ENCODE peak calls at places on chromosomes 13 and 19, in eight cellular contexts. S is choroid plexus epithelial cell, D is bronchial epithelial cell, W is AG04450, Y is astrocyte of the spinal cord, J is GM23338, E is tibial artery, R is fibroblast of pulmonary artery. C is an unnamed sample.

GRCh38 chr19:19860756-19861390 is 4.8 kb upstream of the ZNF253 start:
- DNase-seq in S (peak), D (no peak), Y (no peak), R (no peak), E (no peak), W (no peak), J (peak), C (peak)

GRCh38 chr19:2330632-2331284 is 2.3 kb downstream of the SPPL2B start:
- DNase-seq in D (no peak), S (no peak), J (no peak), Y (no peak), W (no peak), R (no peak), E (no peak), C (no peak)

GRCh38 chr13:111663505-111663904 is 343.1 kb downstream of the TEX29 start:
- DNase-seq in W (no peak), S (no peak), D (no peak), Y (no peak), J (peak), R (no peak), E (no peak), C (no peak)

GRCh38 chr13:46609726-46610125 is 56.8 kb downstream of the LRCH1 start:
- DNase-seq in R (no peak), E (no peak), W (no peak), J (no peak), S (no peak), Y (no peak), D (no peak), C (no peak)

GRCh38 chr19:15173746-15174404 is 26.9 kb downstream of the NOTCH3 start:
- DNase-seq in Y (no peak), J (peak), D (no peak), W (no peak), R (no peak), E (no peak), S (peak), C (no peak)

GRCh38 chr13:114024603-114025431 is 50.9 kb upstream of the C13orf46 start:
- DNase-seq in D (no peak), R (no peak), S (peak), J (no peak), W (no peak), Y (no peak), E (no peak), C (peak)

GRCh38 chr13:90382425-90382824 is 965.1 kb upstream of the MIR17HG start:
- DNase-seq in S (no peak), J (no peak), R (no peak), E (no peak), Y (no peak), W (no peak), D (no peak), C (no peak)

GRCh38 chr13:32638739-32639138 is 52.5 kb downstream of the PDS5B start:
- DNase-seq in J (no peak), S (no peak), D (no peak), E (no peak), R (no peak), Y (no peak), W (no peak), C (no peak)

GRCh38 chr13:30679483-30680330 is 55.6 kb upstream of the ALOX5AP start:
- DNase-seq in W (no peak), S (peak), R (peak), J (peak), D (peak), Y (peak), E (no peak), C (peak)

GRCh38 chr13:51632643-51633357 is 48.5 kb downstream of the WDFY2 start:
- DNase-seq in J (peak), W (no peak), S (no peak), E (no peak), Y (no peak), R (no peak), D (no peak), C (no peak)

GRCh38 chr13:80903911-80904310 is 563.0 kb upstream of the SPRY2 start:
- DNase-seq in J (no peak), S (peak), W (no peak), E (no peak), R (peak), Y (no peak), D (no peak), C (no peak)

GRCh38 chr13:51246411-51247298 is 24.5 kb downstream of the FAM124A start:
- DNase-seq in E (no peak), S (no peak), J (no peak), R (no peak), Y (no peak), D (no peak), W (no peak), C (no peak)

GRCh38 chr19:50203281-50204080 is at the start of gene MYH14:
- DNase-seq in Y (peak), E (peak), R (peak), S (no peak), J (peak), W (no peak), D (no peak), C (no peak)

GRCh38 chr19:1264801-1265610 is 4.1 kb upstream of the CIRBP start:
- DNase-seq in W (no peak), J (peak), D (peak), R (peak), S (peak), Y (peak), E (peak), C (no peak)

GRCh38 chr19:48569814-48570213 is 17.8 kb downstream of the SULT2B1 start:
- DNase-seq in J (no peak), S (no peak), D (no peak), R (no peak), W (no peak), Y (peak), E (peak), C (no peak)

GRCh38 chr19:53775524-53775923 is 48.6 kb downstream of the NLRP12 start:
- DNase-seq in S (no peak), D (no peak), E (no peak), R (no peak), J (no peak), W (no peak), Y (no peak), C (no peak)

GRCh38 chr19:53771133-53771532 is 53.0 kb downstream of the NLRP12 start:
- DNase-seq in S (no peak), R (no peak), W (no peak), E (no peak), D (peak), J (peak), Y (no peak), C (no peak)

GRCh38 chr19:53774011-53774410 is 50.1 kb downstream of the NLRP12 start:
- DNase-seq in J (no peak), E (no peak), W (no peak), S (no peak), R (no peak), D (no peak), Y (no peak), C (no peak)

GRCh38 chr19:53768401-53768800 is 55.7 kb downstream of the NLRP12 start:
- DNase-seq in D (no peak), Y (no peak), J (no peak), S (no peak), R (no peak), W (no peak), E (no peak), C (no peak)

DNA sequence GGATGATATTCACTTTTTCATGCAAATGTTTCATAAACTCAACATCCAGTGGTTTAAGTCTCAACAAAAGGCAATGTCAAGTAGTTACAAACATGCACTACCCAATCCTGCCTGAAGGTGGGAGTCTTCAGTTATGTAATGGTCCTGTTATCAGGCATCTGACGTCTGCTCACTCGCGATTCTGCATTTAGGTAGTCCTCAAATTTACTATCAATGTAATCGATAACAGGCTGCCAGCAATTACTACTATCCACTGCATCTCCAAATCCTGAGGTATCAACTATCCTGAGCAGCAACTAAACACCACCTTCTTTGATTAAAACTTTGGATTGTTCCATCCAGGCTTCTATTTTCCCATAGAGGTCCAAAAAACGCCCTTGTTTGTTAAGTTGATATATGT is 51.2 kb downstream of the NLRP12 start:
- DNase-seq in D (peak), S (peak), W (peak), E (peak), R (peak), J (peak), Y (peak), C (no peak)
- TF ChIP-seq CTCF in D (peak), S (peak), W (peak), E (peak), R (peak), J (peak), Y (peak), C (peak)

GRCh38 chr13:97753942-97754670 is 199.4 kb upstream of the IPO5 start:
- DNase-seq in D (no peak), E (no peak), Y (no peak), S (no peak), J (peak), R (no peak), W (no peak), C (no peak)
- TF ChIP-seq CTCF in D (no peak), E (no peak), Y (peak), S (peak), J (peak), R (no peak), W (peak), C (no peak)

GRCh38 chr19:4295972-4296771 is 6.0 kb downstream of the TMIGD2 start:
- DNase-seq in S (no peak), R (no peak), J (peak), W (no peak), E (no peak), Y (no peak), D (no peak), C (no peak)

GRCh38 chr19:4301590-4302237 is 475 bp downstream of the TMIGD2 start:
- DNase-seq in E (no peak), R (no peak), S (no peak), Y (no peak), W (no peak), D (no peak), J (no peak), C (no peak)

GRCh38 chr19:4297901-4298771 is 4.1 kb downstream of the TMIGD2 start:
- DNase-seq in Y (no peak), S (no peak), W (no peak), D (no peak), J (peak), R (no peak), E (no peak), C (no peak)

GRCh38 chr19:4300589-4300988 is 1.6 kb downstream of the TMIGD2 start:
- DNase-seq in S (no peak), W (no peak), Y (no peak), E (no peak), J (no peak), D (no peak), R (no peak), C (no peak)

GRCh38 chr19:4298772-4299550 is 3.2 kb downstream of the TMIGD2 start:
- DNase-seq in J (no peak), S (no peak), D (no peak), E (no peak), W (no peak), Y (no peak), R (no peak), C (no peak)
- TF ChIP-seq CTCF in J (no peak), S (no peak), D (no peak), E (no peak), W (no peak), Y (no peak), R (no peak), C (no peak)

GRCh38 chr19:10389863-10390262 is 9.5 kb upstream of the TYK2 start:
- DNase-seq in J (peak), R (peak), D (no peak), W (no peak), E (no peak), Y (no peak), S (no peak), C (no peak)
- TF ChIP-seq CTCF in J (peak), R (peak), D (peak), W (peak), E (no peak), Y (peak), S (peak), C (peak)

GRCh38 chr19:47306303-47306702 is 3.4 kb upstream of the C5AR1 start:
- DNase-seq in J (no peak), Y (no peak), W (no peak), S (no peak), D (no peak), E (no peak), R (no peak), C (no peak)
- TF ChIP-seq CTCF in J (no peak), Y (no peak), W (no peak), S (no peak), D (no peak), E (no peak), R (no peak), C (no peak)

DNA sequence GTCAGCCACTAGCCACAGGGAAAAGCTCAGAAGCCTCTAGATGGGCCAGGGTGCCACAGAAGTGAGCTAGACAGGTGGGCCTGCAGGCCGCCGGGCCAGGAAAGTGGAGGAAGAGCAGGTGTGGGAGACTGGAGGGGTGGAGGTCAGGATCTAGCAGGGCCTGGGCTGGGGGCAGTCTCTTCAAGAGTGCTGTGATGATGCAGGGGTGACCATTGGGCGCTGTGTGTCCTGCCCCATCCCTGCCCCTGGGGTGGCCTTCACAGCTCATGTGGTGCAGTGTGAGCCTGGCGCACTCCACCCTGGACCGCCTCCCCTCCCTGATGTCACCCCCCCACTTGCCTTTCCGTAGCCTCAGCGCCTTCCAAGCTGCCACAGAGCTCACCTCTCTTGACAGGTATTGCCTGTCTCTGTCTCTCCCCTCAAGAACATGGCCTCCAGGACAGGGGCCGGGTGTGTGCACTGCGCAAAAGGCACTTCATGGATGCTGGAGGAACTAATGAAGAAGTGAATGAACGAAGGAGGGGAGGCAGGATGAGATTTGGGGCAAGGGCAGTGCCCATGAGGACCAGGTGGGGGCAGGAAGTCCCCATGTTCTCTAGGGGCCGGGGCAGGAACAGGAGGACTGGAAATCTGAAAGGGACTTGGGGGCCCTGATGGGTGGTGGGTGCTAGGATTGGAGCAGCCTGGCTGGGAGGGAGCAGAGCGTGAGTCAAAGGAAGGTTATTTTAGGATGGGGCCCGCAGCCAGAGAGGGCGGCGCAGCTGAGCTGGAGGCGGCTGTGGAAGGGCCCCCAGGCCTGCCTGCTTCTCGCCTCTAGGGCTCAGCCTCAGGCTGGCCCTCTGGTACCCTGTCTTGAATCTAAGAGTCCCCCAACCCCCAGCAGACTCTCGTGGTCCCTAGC is 6.6 kb downstream of the SSBP4 start:
- DNase-seq in W (no peak), R (peak), Y (peak), E (peak), J (peak), S (peak), D (no peak), C (no peak)
- TF ChIP-seq CTCF in W (peak), R (peak), Y (peak), E (peak), J (peak), S (no peak), D (peak), C (no peak)

GRCh38 chr19:39412100-39412866 is at the start of gene PLEKHG2:
- DNase-seq in D (peak), S (peak), E (peak), Y (peak), J (peak), R (peak), W (peak), C (peak)
- TF ChIP-seq CTCF in D (peak), S (peak), E (peak), Y (peak), J (peak), R (peak), W (peak), C (peak)

DNA sequence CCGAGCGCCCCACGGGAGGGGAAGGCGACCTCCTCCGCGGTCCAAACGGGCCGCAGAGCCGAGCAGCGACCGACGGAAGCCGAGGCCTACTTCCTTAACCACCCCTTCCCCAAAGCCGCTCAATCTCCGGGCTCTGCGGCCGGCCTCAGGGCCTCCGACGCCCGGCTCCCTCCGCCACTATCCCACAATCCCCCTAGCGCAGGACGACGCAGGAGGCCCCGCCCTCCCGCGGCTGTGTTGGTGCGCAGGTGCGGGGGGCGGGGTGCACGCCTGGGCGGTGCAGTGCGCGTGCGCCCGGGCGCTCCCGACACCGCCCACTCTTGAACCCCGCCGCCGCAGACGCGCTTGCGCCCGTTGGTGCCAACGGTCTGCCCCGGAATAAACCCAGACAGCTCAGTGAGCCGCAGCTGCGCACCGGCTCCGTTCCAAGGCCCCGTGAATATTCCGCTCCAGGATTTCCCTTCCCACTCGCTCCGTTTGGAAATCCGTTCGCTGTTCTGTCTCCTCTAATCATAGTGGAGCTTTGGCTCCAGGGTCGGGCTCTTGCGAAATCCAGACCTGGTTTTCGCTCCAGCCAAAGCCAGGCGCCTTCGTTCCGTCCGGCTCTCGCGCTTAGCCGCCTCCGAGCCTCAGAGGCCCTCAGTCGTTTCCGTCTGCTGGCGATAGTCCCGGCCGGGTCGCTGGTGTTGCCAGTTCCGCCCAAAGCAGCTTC is at the start of gene PPP6R1:
- DNase-seq in E (peak), Y (peak), J (peak), S (peak), R (peak), D (peak), W (peak), C (peak)
- TF ChIP-seq CTCF in E (peak), Y (no peak), J (no peak), S (no peak), R (no peak), D (no peak), W (no peak), C (no peak)

DNA sequence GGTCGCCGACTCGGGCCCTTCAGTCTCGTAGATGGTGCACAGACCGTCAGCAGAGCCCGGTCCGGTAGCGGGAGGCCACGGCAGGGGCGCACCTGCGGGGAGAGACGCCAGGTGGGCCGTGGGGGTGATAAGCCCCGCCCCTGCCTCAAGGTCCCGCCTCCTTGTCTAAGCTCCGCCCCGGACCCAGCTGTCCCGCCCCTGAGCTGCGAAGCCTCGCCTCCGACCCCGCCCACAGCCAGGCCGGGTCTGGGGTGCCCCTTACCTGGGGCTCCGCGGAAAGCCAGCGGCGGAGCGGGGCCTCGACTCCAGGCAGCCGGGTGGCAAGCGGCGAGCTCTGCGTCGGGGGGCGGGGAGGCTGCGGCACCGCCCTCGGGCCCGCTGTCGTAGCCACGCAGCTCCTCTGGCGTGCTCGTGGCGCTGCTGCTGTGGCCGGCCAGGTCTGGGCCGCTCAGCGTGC is 4.7 kb downstream of the PRR36 start:
- DNase-seq in W (no peak), Y (no peak), D (peak), J (peak), E (no peak), R (peak), S (peak), C (peak)
- TF ChIP-seq CTCF in W (no peak), Y (no peak), D (no peak), J (no peak), E (no peak), R (no peak), S (no peak), C (no peak)

DNA sequence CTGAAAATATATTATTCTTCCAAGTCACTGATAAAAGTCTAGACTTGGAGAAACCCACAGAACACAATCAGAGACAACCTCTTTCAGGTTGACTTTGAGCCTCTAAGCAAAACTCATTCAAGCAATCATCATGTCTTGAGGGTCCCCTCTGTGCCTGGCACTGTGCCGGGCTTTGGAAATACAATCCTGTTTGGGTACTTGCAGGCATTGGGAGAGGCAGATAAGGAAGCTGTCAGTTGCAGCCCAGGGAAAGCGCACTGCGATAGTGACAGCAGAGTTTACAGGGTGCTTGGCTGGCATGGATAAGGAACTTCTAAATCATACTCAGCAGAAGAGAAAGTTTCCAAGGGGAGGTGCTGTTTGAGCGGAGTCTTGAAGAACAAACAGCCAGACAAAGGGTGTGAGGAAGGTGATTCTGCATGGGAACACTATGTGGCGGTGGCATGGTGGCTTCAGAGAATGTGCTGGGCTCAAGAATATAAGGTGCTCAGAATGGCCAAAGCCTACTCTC is 9.1 kb downstream of the SERP2 start:
- DNase-seq in D (no peak), J (no peak), Y (no peak), W (no peak), R (no peak), E (no peak), S (no peak), C (no peak)
- TF ChIP-seq CTCF in D (no peak), J (no peak), Y (no peak), W (no peak), R (no peak), E (no peak), S (no peak), C (no peak)

C was measured in GM10248.